ENCODE peak calls at places on chromosomes 1 and 21, in ten cellular contexts. H is Daoy, I is uterus, P is midbrain, C is astrocyte, R is non-pigmented ciliary epithelial cell, L is adipocyte, A is NCI-H748 treated with DMSO at 0.1 percent for 48 hours, V is mammary epithelial cell, G is KBM-7. F is an unnamed sample.

GRCh38 chr1:188794969-188795368 is 1682.7 kb downstream of the BRINP3 start:
- DNase-seq in H (no peak), I (no peak), P (no peak), C (no peak), R (no peak), L (no peak), A (no peak), V (no peak), G (no peak), F (no peak)

GRCh38 chr21:42066521-42066920 is 4.6 kb upstream of the UMODL1 start:
- DNase-seq in H (no peak), I (no peak), P (no peak), C (no peak), R (no peak), L (no peak), A (no peak), V (no peak), G (no peak), F (no peak)

GRCh38 chr1:2543543-2544092 is 12.6 kb upstream of the TNFRSF14 start:
- DNase-seq in H (peak; percentile 38), I (no peak), P (peak; percentile 68), C (peak; percentile 4), R (no peak), L (no peak), A (no peak), V (no peak), G (no peak), F (peak; percentile 41)

GRCh38 chr1:241706257-241706656 is 54.2 kb downstream of the WDR64 start:
- DNase-seq in H (peak; percentile 16), I (no peak), P (no peak), C (peak; percentile 6), R (no peak), L (peak; percentile 16), A (no peak), V (peak; percentile 37), G (no peak), F (peak; percentile 49)

GRCh38 chr1:193437785-193438184 is 251.4 kb upstream of the B3GALT2 start:
- DNase-seq in H (no peak), I (no peak), P (no peak), C (no peak), R (no peak), L (no peak), A (no peak), V (peak; percentile 90), G (no peak), F (no peak)

GRCh38 chr1:86750530-86750929 is 46.2 kb downstream of the SH3GLB1 start:
- DNase-seq in H (no peak), I (no peak), P (no peak), C (no peak), R (no peak), L (no peak), A (no peak), V (no peak), G (no peak), F (no peak)

GRCh38 chr1:204225841-204226745 is 12.3 kb upstream of the GOLT1A start:
- DNase-seq in H (peak; percentile 78), I (no peak), P (no peak), C (peak; percentile 65), R (no peak), L (no peak), A (no peak), V (peak; percentile 76), G (no peak), F (peak; percentile 15)

GRCh38 chr1:154478639-154479038 is 23.4 kb upstream of the TDRD10 start:
- DNase-seq in H (no peak), I (no peak), P (no peak), C (no peak), R (no peak), L (peak; percentile 16), A (no peak), V (peak; percentile 32), G (peak; percentile 78), F (peak; percentile 33)

GRCh38 chr1:164914208-164914607 is 355.2 kb downstream of the PBX1 start:
- DNase-seq in H (no peak), I (peak; percentile 33), P (peak; percentile 25), C (peak; percentile 27), R (peak; percentile 14), L (peak; percentile 80), A (no peak), V (peak; percentile 2), G (no peak), F (peak; percentile 35)

GRCh38 chr1:111769517-111770146 is 13.9 kb downstream of the DDX20 start:
- DNase-seq in H (peak; percentile 70), I (peak; percentile 60), P (peak; percentile 64), C (peak; percentile 43), R (peak; percentile 34), L (peak; percentile 94), A (peak; percentile 54), V (peak; percentile 42), G (peak; percentile 50), F (peak; percentile 80)

GRCh38 chr1:2196901-2197638 is 2.5 kb upstream of the FAAP20 start:
- DNase-seq in H (no peak), I (no peak), P (no peak), C (no peak), R (no peak), L (no peak), A (no peak), V (no peak), G (no peak), F (no peak)

GRCh38 chr1:185144233-185144632 is 12.5 kb downstream of the TRMT1L start:
- DNase-seq in H (no peak), I (no peak), P (no peak), C (peak; percentile 45), R (no peak), L (peak; percentile 56), A (no peak), V (peak; percentile 29), G (no peak), F (peak; percentile 63)

GRCh38 chr1:227006397-227006796 is 66.3 kb downstream of the COQ8A start:
- DNase-seq in H (no peak), I (no peak), P (no peak), C (no peak), R (no peak), L (no peak), A (no peak), V (no peak), G (no peak), F (no peak)

GRCh38 chr1:59645893-59646292 is 168.9 kb upstream of the HOOK1 start:
- DNase-seq in H (no peak), I (peak; percentile 46), P (no peak), C (peak; percentile 75), R (no peak), L (peak; percentile 82), A (no peak), V (no peak), G (no peak), F (peak; percentile 72)

GRCh38 chr1:30087465-30087864 is 635.9 kb downstream of the MATN1 start:
- DNase-seq in H (peak; percentile 48), I (no peak), P (no peak), C (no peak), R (no peak), L (peak; percentile 15), A (no peak), V (no peak), G (peak; percentile 9), F (peak; percentile 13)

GRCh38 chr1:148388260-148389026 is 94.7 kb downstream of the PPIAL4G start:
- DNase-seq in H (peak; percentile 96), I (peak; percentile 89), P (peak; percentile 92), C (peak; percentile 89), R (peak; percentile 70), L (peak; percentile 90), A (peak; percentile 81), V (peak; percentile 93), G (no peak), F (peak; percentile 85)

GRCh38 chr1:92410706-92411105 is 76.0 kb downstream of the GFI1 start:
- DNase-seq in H (no peak), I (no peak), P (no peak), C (no peak), R (no peak), L (no peak), A (no peak), V (no peak), G (peak; percentile 39), F (no peak)

GRCh38 chr1:116292929-116293725 is 79.9 kb upstream of the ATP1A1 start:
- DNase-seq in H (no peak), I (no peak), P (no peak), C (no peak), R (no peak), L (no peak), A (peak; percentile 28), V (no peak), G (no peak), F (no peak)

GRCh38 chr1:110513511-110513910 is 5.5 kb downstream of the KCNA10 start:
- DNase-seq in H (peak; percentile 51), I (no peak), P (no peak), C (no peak), R (no peak), L (no peak), A (no peak), V (no peak), G (no peak), F (peak; percentile 29)

GRCh38 chr1:173082913-173083312 is 32.2 kb upstream of the TNFSF18 start:
- DNase-seq in H (no peak), I (no peak), P (no peak), C (no peak), R (no peak), L (no peak), A (no peak), V (no peak), G (no peak), F (peak; percentile 67)

GRCh38 chr1:77511440-77511840 is 171.0 kb downstream of the ZZZ3 start:
- DNase-seq in H (peak; percentile 73), I (no peak), P (no peak), C (peak; percentile 86), R (peak; percentile 78), L (peak; percentile 45), A (no peak), V (no peak), G (no peak), F (peak; percentile 98)

GRCh38 chr1:180948357-180948756 is 35.7 kb downstream of the KIAA1614 start:
- DNase-seq in H (no peak), I (peak; percentile 76), P (no peak), C (no peak), R (no peak), L (peak; percentile 47), A (no peak), V (no peak), G (no peak), F (peak; percentile 43)

GRCh38 chr1:6831368-6831767 is 46.1 kb downstream of the CAMTA1 start:
- DNase-seq in H (no peak), I (no peak), P (no peak), C (no peak), R (no peak), L (peak; percentile 57), A (no peak), V (no peak), G (no peak), F (peak; percentile 32)

GRCh38 chr21:45479691-45480675 is 62.3 kb downstream of the SLC19A1 start:
- DNase-seq in H (no peak), I (no peak), P (no peak), C (no peak), R (no peak), L (no peak), A (no peak), V (no peak), G (no peak), F (no peak)

GRCh38 chr21:42845296-42845965 is 33.9 kb downstream of the WDR4 start:
- DNase-seq in H (no peak), I (no peak), P (peak; percentile 57), C (peak; percentile 10), R (no peak), L (no peak), A (no peak), V (no peak), G (no peak), F (no peak)

F was measured in EH.